ENCODE peak calls at places on chromosomes 2 and 18, in ten cellular contexts. C is iris pigment epithelial cell; V is left ventricle myocardium inferior; A is nephron progenitor cell; B is RCC 7860; G is NB4; K is T-helper 2 cell; E is iPS-NIHi11; L is endothelial cell of umbilical vein; F is stimulated activated CD8-positive, alpha-beta memory T cell treated with anti-CD3 and anti-CD28 coated beads, Interleukin-2, amount 100 ng/mL, for 48 hours. R is an unnamed sample.

GRCh38 chr18:35193313-35193712 is 47.5 kb upstream of the ZNF397 start:
- DNase-seq in F (no peak), G (no peak), K (no peak), B (no peak), C (no peak), V (no peak), L (no peak), E (no peak), A (no peak), R (no peak)

GRCh38 chr18:39795350-39795749 is 2159.7 kb upstream of the PIK3C3 start:
- DNase-seq in K (no peak), L (no peak), V (no peak), G (no peak), C (no peak), E (no peak), B (no peak), A (no peak), F (no peak), R (no peak)

GRCh38 chr2:189214484-189214883 is 34.9 kb upstream of the COL5A2 start:
- DNase-seq in L (no peak), G (no peak), A (no peak), K (no peak), C (no peak), B (no peak), V (no peak), E (no peak), F (no peak), R (no peak)

GRCh38 chr2:16635796-16636699 is 29.6 kb downstream of the CYRIA start:
- DNase-seq in A (no peak), E (no peak), K (no peak), F (no peak), L (no peak), V (no peak), G (peak; percentile 85), B (peak; percentile 67), C (peak; percentile 63), R (peak; percentile 12)

GRCh38 chr18:71951021-71951420 is 593.1 kb downstream of the CBLN2 start:
- DNase-seq in B (no peak), V (no peak), E (no peak), G (no peak), A (no peak), C (no peak), L (no peak), F (no peak), K (no peak), R (no peak)

GRCh38 chr2:60219536-60219935 is 333.9 kb downstream of the BCL11A start:
- DNase-seq in C (no peak), E (no peak), L (no peak), A (no peak), V (no peak), K (no peak), B (no peak), F (no peak), G (no peak), R (no peak)

GRCh38 chr2:219081701-219082331 is 21.1 kb upstream of the IHH start:
- DNase-seq in A (no peak), F (no peak), G (no peak), B (no peak), V (no peak), K (no peak), L (no peak), E (no peak), C (no peak), R (no peak)

GRCh38 chr2:1653956-1654695 is 90.2 kb downstream of the PXDN start:
- DNase-seq in A (no peak), F (no peak), C (peak; percentile 90), K (no peak), L (peak; percentile 40), V (no peak), G (no peak), E (no peak), B (peak; percentile 59), R (no peak)

GRCh38 chr18:46335551-46336059 is 231.4 kb downstream of the HAUS1 start:
- DNase-seq in K (no peak), A (peak; percentile 52), G (peak; percentile 85), L (no peak), B (no peak), C (no peak), V (peak; percentile 28), E (peak; percentile 82), F (no peak), R (no peak)

GRCh38 chr18:58310517-58310916 is 266.5 kb downstream of the NEDD4L start:
- DNase-seq in V (peak; percentile 51), A (no peak), C (peak; percentile 41), L (no peak), B (peak; percentile 22), G (no peak), E (peak; percentile 29), K (peak; percentile 20), F (peak; percentile 4), R (peak; percentile 52)

GRCh38 chr2:10414000-10414451 is 34.1 kb downstream of the ODC1 start:
- DNase-seq in G (no peak), V (no peak), A (no peak), E (no peak), C (peak; percentile 69), B (peak; percentile 49), F (no peak), K (no peak), L (no peak), R (peak; percentile 73)

GRCh38 chr2:144526826-144527225 is 6.9 kb upstream of the ZEB2 start:
- DNase-seq in V (no peak), F (no peak), E (no peak), L (no peak), B (no peak), G (no peak), A (no peak), K (no peak), C (no peak), R (no peak)

GRCh38 chr2:240428245-240428644 is 7.2 kb upstream of the GPC1 start:
- DNase-seq in E (no peak), F (no peak), G (no peak), B (no peak), V (no peak), C (no peak), A (no peak), K (no peak), L (no peak), R (no peak)

GRCh38 chr2:240997141-240997855 is 1.1 kb upstream of the SNED1 start:
- DNase-seq in G (no peak), V (peak; percentile 22), K (no peak), L (peak; percentile 64), F (no peak), E (no peak), C (peak; percentile 55), A (no peak), B (no peak), R (no peak)

GRCh38 chr2:45669109-45669508 is 17.6 kb downstream of the PRKCE start:
- DNase-seq in K (no peak), E (no peak), B (no peak), A (no peak), V (no peak), G (no peak), C (peak; percentile 52), L (peak; percentile 96), F (no peak), R (no peak)

GRCh38 chr18:58402247-58402646 is 226.6 kb downstream of the ALPK2 start:
- DNase-seq in B (peak; percentile 40), E (no peak), K (no peak), A (no peak), G (no peak), V (no peak), F (no peak), L (no peak), C (peak; percentile 67), R (no peak)

GRCh38 chr2:231640646-231641111 is 48.0 kb downstream of the TEX44 start:
- DNase-seq in V (peak; percentile 51), F (no peak), L (peak; percentile 35), E (no peak), A (no peak), K (no peak), B (no peak), G (peak; percentile 74), C (no peak), R (peak; percentile 43)

GRCh38 chr18:77234504-77235365 is 14.9 kb upstream of the GALR1 start:
- DNase-seq in E (no peak), B (no peak), K (no peak), L (no peak), V (no peak), G (no peak), A (no peak), C (peak; percentile 44), F (no peak), R (no peak)

GRCh38 chr2:231930601-231931281 is 4.5 kb upstream of the NPPC start:
- DNase-seq in B (no peak), A (no peak), E (no peak), G (no peak), L (no peak), K (no peak), V (peak; percentile 74), F (no peak), C (no peak), R (peak; percentile 33)

GRCh38 chr18:67525328-67526110 is 9.0 kb upstream of the DSEL start:
- DNase-seq in G (no peak), V (peak; percentile 42), B (peak; percentile 87), E (peak; percentile 49), C (peak; percentile 98), F (no peak), L (peak; percentile 95), K (no peak), A (no peak), R (peak; percentile 84)

GRCh38 chr18:47975701-47976100 is 45.2 kb upstream of the SMAD2 start:
- DNase-seq in L (no peak), K (no peak), E (no peak), V (no peak), G (peak; percentile 94), A (peak; percentile 12), C (no peak), B (no peak), F (no peak), R (no peak)

GRCh38 chr2:147588191-147588590 is 256.6 kb upstream of the ACVR2A start:
- DNase-seq in L (no peak), A (no peak), E (no peak), G (no peak), K (no peak), V (no peak), F (no peak), B (no peak), C (peak; percentile 34), R (peak; percentile 33)

GRCh38 chr2:216057688-216058193 is 23.9 kb downstream of the PECR start:
- DNase-seq in G (peak; percentile 62), C (peak; percentile 71), E (no peak), V (no peak), K (peak; percentile 61), L (no peak), A (no peak), B (peak; percentile 100), F (peak; percentile 28), R (no peak)

GRCh38 chr2:1739961-1740713 is 4.2 kb downstream of the PXDN start:
- DNase-seq in G (no peak), E (no peak), A (no peak), F (no peak), K (no peak), B (no peak), C (no peak), V (no peak), L (no peak), R (peak; percentile 44)

GRCh38 chr2:36663851-36664715 is 32.4 kb upstream of the VIT start:
- DNase-seq in E (peak; percentile 58), F (no peak), A (no peak), L (peak; percentile 82), V (no peak), K (peak; percentile 7), B (peak; percentile 59), C (peak; percentile 83), G (peak; percentile 79), R (no peak)

GRCh38 chr18:79524181-79525078 is 128.7 kb downstream of the NFATC1 start:
- DNase-seq in C (no peak), G (peak; percentile 54), L (no peak), F (peak; percentile 65), A (no peak), E (no peak), K (peak; percentile 66), B (no peak), V (no peak), R (no peak)

GRCh38 chr2:192145496-192145895 is 49.2 kb downstream of the TMEFF2 start:
- DNase-seq in C (no peak), V (no peak), F (no peak), A (no peak), L (no peak), G (no peak), E (no peak), B (no peak), K (no peak), R (no peak)

GRCh38 chr18:47260138-47260923 is 8.9 kb upstream of the SKOR2 start:
- DNase-seq in G (peak; percentile 48), L (peak; percentile 25), B (no peak), E (peak; percentile 84), V (peak; percentile 33), K (no peak), C (peak; percentile 38), F (no peak), A (peak; percentile 95), R (peak; percentile 36)

R was measured in MG63.